ENCODE peak calls at places on chromosome 2, in eight cellular contexts. B is T-helper 2 cell; T is activated CD8-positive, alpha-beta memory T cell treated with anti-CD3 and anti-CD28 coated beads, Interleukin-2, amount 10 ng/mL, durations not matched to agents 7 days and 5 days; D is tibial nerve; Z is HT1080; E is upper lobe of right lung; P is NCI-H1105 treated with DMSO at 0.1 percent for 48 hours; I is lung microvascular endothelial cell. M is an unnamed sample.

GRCh38 chr2:168336786-168337388 is 89.5 kb upstream of the STK39 start:
- DNase-seq in B (no peak), T (peak), D (no peak), Z (peak), E (peak), P (peak), I (peak), M (peak)

GRCh38 chr2:157876771-157877108 is 610 bp upstream of the ACVR1 start:
- DNase-seq in B (no peak), T (no peak), D (peak), Z (no peak), E (no peak), P (no peak), I (no peak), M (no peak)

GRCh38 chr2:226447896-226448295 is 351.7 kb downstream of the IRS1 start:
- DNase-seq in B (no peak), T (no peak), D (no peak), Z (peak), E (no peak), P (no peak), I (no peak), M (peak)

GRCh38 chr2:186422226-186422625 is 63.8 kb upstream of the ZC3H15 start:
- DNase-seq in B (no peak), T (no peak), D (no peak), Z (peak), E (no peak), P (no peak), I (peak), M (peak)

GRCh38 chr2:30165050-30165520 is 18.3 kb downstream of the YPEL5 start:
- DNase-seq in B (no peak), T (peak), D (peak), Z (peak), E (no peak), P (peak), I (peak), M (peak)

GRCh38 chr2:28552045-28552823 is 56.4 kb downstream of the PLB1 start:
- DNase-seq in B (no peak), T (no peak), D (no peak), Z (peak), E (no peak), P (no peak), I (no peak), M (peak)

GRCh38 chr2:28683100-28683706 is 68.4 kb upstream of the PPP1CB start:
- DNase-seq in B (no peak), T (no peak), D (peak), Z (peak), E (peak), P (no peak), I (peak), M (peak)

GRCh38 chr2:146844226-146844990 is 1000.4 kb upstream of the ACVR2A start:
- DNase-seq in B (no peak), T (no peak), D (no peak), Z (peak), E (no peak), P (no peak), I (no peak), M (no peak)

GRCh38 chr2:158989165-158989564 is 20.7 kb downstream of the TANC1 start:
- DNase-seq in B (no peak), T (no peak), D (no peak), Z (no peak), E (no peak), P (no peak), I (no peak), M (no peak)

GRCh38 chr2:143165291-143165690 is 36.1 kb downstream of the ARHGAP15 start:
- DNase-seq in B (no peak), T (no peak), D (no peak), Z (no peak), E (no peak), P (no peak), I (no peak), M (no peak)

GRCh38 chr2:217314021-217314460 is 454.2 kb upstream of the TNP1 start:
- DNase-seq in B (no peak), T (no peak), D (no peak), Z (no peak), E (no peak), P (peak), I (no peak), M (no peak)

GRCh38 chr2:200702646-200703118 is 109.0 kb upstream of the BZW1 start:
- DNase-seq in B (no peak), T (peak), D (no peak), Z (no peak), E (no peak), P (no peak), I (no peak), M (no peak)

GRCh38 chr2:217798743-217799552 is 203.8 kb downstream of the TNS1 start:
- DNase-seq in B (no peak), T (peak), D (no peak), Z (no peak), E (no peak), P (no peak), I (no peak), M (no peak)

GRCh38 chr2:12226653-12227052 is 480.2 kb downstream of the LPIN1 start:
- DNase-seq in B (no peak), T (no peak), D (no peak), Z (no peak), E (no peak), P (no peak), I (no peak), M (no peak)

GRCh38 chr2:46239175-46239846 is 57.9 kb upstream of the EPAS1 start:
- DNase-seq in B (no peak), T (peak), D (no peak), Z (peak), E (peak), P (no peak), I (no peak), M (no peak)

GRCh38 chr2:84906900-84907714 is 1.7 kb downstream of the TMSB10 start:
- DNase-seq in B (no peak), T (peak), D (peak), Z (peak), E (peak), P (peak), I (peak), M (peak)

GRCh38 chr2:231168460-231169139 is 29.8 kb upstream of the ARMC9 start:
- DNase-seq in B (no peak), T (no peak), D (no peak), Z (no peak), E (no peak), P (no peak), I (peak), M (no peak)

GRCh38 chr2:193868833-193869232 is 1674.1 kb upstream of the TMEFF2 start:
- DNase-seq in B (no peak), T (no peak), D (no peak), Z (peak), E (no peak), P (no peak), I (no peak), M (peak)

GRCh38 chr2:209423562-209424541 is at the start of gene MAP2:
- DNase-seq in B (peak), T (peak), D (peak), Z (peak), E (peak), P (peak), I (peak), M (peak)

GRCh38 chr2:130865401-130865800 is 28.7 kb downstream of the ARHGEF4 start:
- DNase-seq in B (no peak), T (no peak), D (no peak), Z (no peak), E (peak), P (no peak), I (no peak), M (no peak)

GRCh38 chr2:175010848-175011254 is 5.7 kb upstream of the CHN1 start:
- DNase-seq in B (no peak), T (no peak), D (no peak), Z (no peak), E (no peak), P (peak), I (no peak), M (no peak)

GRCh38 chr2:64283641-64284371 is 139.6 kb upstream of the PELI1 start:
- DNase-seq in B (no peak), T (peak), D (no peak), Z (no peak), E (no peak), P (no peak), I (peak), M (no peak)

GRCh38 chr2:55869637-55870325 is 53.8 kb downstream of the EFEMP1 start:
- DNase-seq in B (no peak), T (no peak), D (peak), Z (no peak), E (no peak), P (no peak), I (peak), M (peak)

GRCh38 chr2:196422361-196422760 is 217.2 kb upstream of the CCDC150 start:
- DNase-seq in B (no peak), T (no peak), D (no peak), Z (no peak), E (no peak), P (no peak), I (no peak), M (no peak)

GRCh38 chr2:53987336-53987921 is 16.6 kb upstream of the PSME4 start:
- DNase-seq in B (no peak), T (no peak), D (no peak), Z (no peak), E (no peak), P (peak), I (peak), M (no peak)

GRCh38 chr2:204825054-204825453 is 279.8 kb downstream of the PARD3B start:
- DNase-seq in B (no peak), T (no peak), D (no peak), Z (peak), E (no peak), P (no peak), I (no peak), M (no peak)

GRCh38 chr2:27370816-27371620 is 602 bp downstream of the SNX17 start:
- DNase-seq in B (no peak), T (peak), D (no peak), Z (peak), E (no peak), P (no peak), I (peak), M (peak)

M was measured in MG63.